ENCODE peak calls at places on chromosomes 5 and 9, in ten cellular contexts. One of them, this sample, is unnamed.
A peak's percentile ranks its signal among the peaks of the same experiment; 100 is the strongest.

GRCh38 chr5:50745221-50745620 is 78.8 kb downstream of the PARP8 start:
- DNase-seq in GM23248: no peak
- DNase-seq in fibroblast of the aortic adventitia: no peak
- DNase-seq in ovary: no peak
- DNase-seq in adrenal gland: no peak
- DNase-seq in GM12865: no peak
- DNase-seq in tibial artery: no peak
- DNase-seq in lower leg skin: no peak
- DNase-seq in IMR-90: no peak
- DNase-seq in fibroblast of mammary gland: no peak
- DNase-seq in this sample: no peak

GRCh38 chr9:1051286-1052118 is 1.3 kb downstream of the DMRT2 start:
- DNase-seq in GM23248: peak; percentile 50
- DNase-seq in fibroblast of the aortic adventitia: no peak
- DNase-seq in ovary: no peak
- DNase-seq in adrenal gland: no peak
- DNase-seq in GM12865: peak; percentile 56
- DNase-seq in tibial artery: no peak
- DNase-seq in lower leg skin: no peak
- DNase-seq in IMR-90: no peak
- DNase-seq in fibroblast of mammary gland: peak; percentile 18
- DNase-seq in this sample: no peak

GRCh38 chr5:78649816-78650561 is 1.4 kb upstream of the LHFPL2 start:
- DNase-seq in GM23248: peak; percentile 73
- DNase-seq in fibroblast of the aortic adventitia: peak; percentile 70
- DNase-seq in ovary: no peak
- DNase-seq in adrenal gland: no peak
- DNase-seq in GM12865: no peak
- DNase-seq in tibial artery: no peak
- DNase-seq in lower leg skin: no peak
- DNase-seq in IMR-90: peak; percentile 84
- DNase-seq in fibroblast of mammary gland: peak; percentile 70
- DNase-seq in this sample: no peak

GRCh38 chr5:45411971-45412612 is 284.1 kb downstream of the HCN1 start:
- DNase-seq in GM23248: no peak
- DNase-seq in fibroblast of the aortic adventitia: no peak
- DNase-seq in ovary: no peak
- DNase-seq in adrenal gland: no peak
- DNase-seq in GM12865: no peak
- DNase-seq in tibial artery: no peak
- DNase-seq in lower leg skin: no peak
- DNase-seq in IMR-90: peak; percentile 22
- DNase-seq in fibroblast of mammary gland: peak; percentile 19
- DNase-seq in this sample: no peak

GRCh38 chr5:132057498-132058255 is 2.8 kb upstream of the IL3 start:
- DNase-seq in GM23248: no peak
- DNase-seq in fibroblast of the aortic adventitia: no peak
- DNase-seq in ovary: no peak
- DNase-seq in adrenal gland: peak; percentile 4
- DNase-seq in GM12865: no peak
- DNase-seq in tibial artery: no peak
- DNase-seq in lower leg skin: no peak
- DNase-seq in IMR-90: no peak
- DNase-seq in fibroblast of mammary gland: no peak
- DNase-seq in this sample: no peak

GRCh38 chr9:21995652-21996275 is 1.2 kb downstream of the CDKN2B-AS1 start:
- DNase-seq in GM23248: peak; percentile 84
- DNase-seq in fibroblast of the aortic adventitia: no peak
- DNase-seq in ovary: peak; percentile 49
- DNase-seq in adrenal gland: peak; percentile 62
- DNase-seq in GM12865: peak; percentile 51
- DNase-seq in tibial artery: no peak
- DNase-seq in lower leg skin: peak; percentile 19
- DNase-seq in IMR-90: peak; percentile 55
- DNase-seq in fibroblast of mammary gland: peak; percentile 52
- DNase-seq in this sample: no peak

GRCh38 chr9:107138261-107138992 is 144.7 kb upstream of the RAD23B start:
- DNase-seq in GM23248: peak; percentile 32
- DNase-seq in fibroblast of the aortic adventitia: peak; percentile 50
- DNase-seq in ovary: no peak
- DNase-seq in adrenal gland: no peak
- DNase-seq in GM12865: no peak
- DNase-seq in tibial artery: no peak
- DNase-seq in lower leg skin: no peak
- DNase-seq in IMR-90: no peak
- DNase-seq in fibroblast of mammary gland: peak; percentile 31
- DNase-seq in this sample: no peak

GRCh38 chr9:86546712-86547111 is 192.5 kb upstream of the TUT7 start:
- DNase-seq in GM23248: no peak
- DNase-seq in fibroblast of the aortic adventitia: no peak
- DNase-seq in ovary: no peak
- DNase-seq in adrenal gland: no peak
- DNase-seq in GM12865: no peak
- DNase-seq in tibial artery: no peak
- DNase-seq in lower leg skin: no peak
- DNase-seq in IMR-90: no peak
- DNase-seq in fibroblast of mammary gland: no peak
- DNase-seq in this sample: no peak

GRCh38 chr9:95419444-95419843 is 97.3 kb downstream of the PTCH1 start:
- DNase-seq in GM23248: no peak
- DNase-seq in fibroblast of the aortic adventitia: no peak
- DNase-seq in ovary: no peak
- DNase-seq in adrenal gland: no peak
- DNase-seq in GM12865: no peak
- DNase-seq in tibial artery: no peak
- DNase-seq in lower leg skin: no peak
- DNase-seq in IMR-90: no peak
- DNase-seq in fibroblast of mammary gland: no peak
- DNase-seq in this sample: no peak

GRCh38 chr5:139468421-139468931 is 2.3 kb upstream of the SMIM33 start:
- DNase-seq in GM23248: peak; percentile 27
- DNase-seq in fibroblast of the aortic adventitia: no peak
- DNase-seq in ovary: no peak
- DNase-seq in adrenal gland: no peak
- DNase-seq in GM12865: no peak
- DNase-seq in tibial artery: no peak
- DNase-seq in lower leg skin: no peak
- DNase-seq in IMR-90: no peak
- DNase-seq in fibroblast of mammary gland: peak; percentile 40
- DNase-seq in this sample: no peak

GRCh38 chr5:19891658-19892057 is 96.3 kb downstream of the CDH18 start:
- DNase-seq in GM23248: peak; percentile 60
- DNase-seq in fibroblast of the aortic adventitia: peak; percentile 64
- DNase-seq in ovary: no peak
- DNase-seq in adrenal gland: no peak
- DNase-seq in GM12865: no peak
- DNase-seq in tibial artery: no peak
- DNase-seq in lower leg skin: no peak
- DNase-seq in IMR-90: peak; percentile 72
- DNase-seq in fibroblast of mammary gland: peak; percentile 19
- DNase-seq in this sample: no peak

DNA sequence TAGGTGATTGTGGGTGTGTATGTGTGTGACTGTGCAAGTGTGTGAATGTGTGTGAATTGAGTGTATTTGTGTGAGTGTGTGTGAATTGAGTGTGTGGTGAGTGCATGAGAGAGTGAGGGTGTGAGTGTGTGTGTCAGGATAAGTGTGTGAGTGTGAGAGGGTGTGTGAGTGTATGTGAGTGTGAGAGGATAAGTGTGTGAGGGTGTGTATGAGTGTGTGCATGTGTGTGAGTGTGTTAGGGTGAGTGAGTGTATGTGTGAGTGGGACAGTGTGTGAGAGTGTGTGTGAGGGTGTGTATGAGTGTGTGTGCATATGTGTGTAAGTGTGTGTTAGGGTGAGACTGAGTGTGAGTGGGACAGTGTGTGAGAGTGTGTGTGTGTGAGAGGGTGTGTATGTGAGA is 21.7 kb downstream of the GPRIN1 start:
- DNase-seq in GM23248: no peak
- DNase-seq in fibroblast of the aortic adventitia: no peak
- DNase-seq in ovary: no peak
- DNase-seq in adrenal gland: no peak
- DNase-seq in GM12865: no peak
- DNase-seq in tibial artery: no peak
- DNase-seq in lower leg skin: no peak
- DNase-seq in IMR-90: no peak
- DNase-seq in fibroblast of mammary gland: no peak
- DNase-seq in this sample: no peak
- H3K4me3 ChIP-seq in GM23248: no peak overlapping the region
- H3K4me3 ChIP-seq in fibroblast of the aortic adventitia: no peak overlapping the region
- H3K4me3 ChIP-seq in ovary: no peak overlapping the region
- H3K4me3 ChIP-seq in adrenal gland: no peak overlapping the region
- H3K4me3 ChIP-seq in GM12865: no peak overlapping the region
- H3K4me3 ChIP-seq in tibial artery: no peak overlapping the region
- H3K4me3 ChIP-seq in lower leg skin: no peak overlapping the region
- H3K4me3 ChIP-seq in IMR-90: no peak overlapping the region
- H3K4me3 ChIP-seq in fibroblast of mammary gland: no peak overlapping the region
- H3K4me3 ChIP-seq in this sample: no peak overlapping the region

DNA sequence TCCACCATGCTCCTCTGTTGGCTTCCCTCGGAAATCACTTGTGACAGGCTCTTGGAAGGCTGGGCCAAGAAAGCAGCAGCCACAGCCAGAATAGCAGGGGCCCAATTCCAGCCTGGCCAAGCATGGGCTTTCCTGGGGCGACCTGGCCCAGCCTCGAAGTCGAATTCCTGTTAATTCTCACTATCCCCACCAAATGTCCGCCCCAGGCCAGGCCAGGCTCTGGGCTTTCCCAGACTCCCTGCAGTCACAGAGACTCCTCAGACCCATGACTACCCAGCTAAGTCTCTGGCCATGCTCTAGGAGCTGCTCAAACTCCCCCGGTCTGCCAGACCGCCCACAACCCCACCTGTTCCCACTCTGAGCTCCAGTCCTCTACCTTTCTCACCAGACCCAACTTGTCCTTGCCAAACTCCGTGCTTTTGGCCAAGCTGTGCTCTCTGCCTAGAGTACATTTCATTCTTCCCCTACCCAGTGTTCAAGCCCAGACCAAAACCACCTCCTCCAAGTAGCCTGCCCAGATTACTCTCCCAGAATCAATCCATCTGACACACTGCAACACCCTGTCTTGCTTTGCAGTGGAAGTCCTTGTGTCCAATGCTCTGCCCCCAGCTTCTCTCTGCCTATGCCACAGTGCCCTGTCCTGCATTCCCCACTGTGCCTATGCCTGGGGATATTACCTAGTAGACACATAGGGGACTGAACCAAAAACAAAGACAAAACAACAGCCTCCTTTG is 26.2 kb downstream of the SHB start:
- DNase-seq in GM23248: no peak
- DNase-seq in fibroblast of the aortic adventitia: no peak
- DNase-seq in ovary: no peak
- DNase-seq in adrenal gland: no peak
- DNase-seq in GM12865: no peak
- DNase-seq in tibial artery: no peak
- DNase-seq in lower leg skin: no peak
- DNase-seq in IMR-90: no peak
- DNase-seq in fibroblast of mammary gland: no peak
- DNase-seq in this sample: no peak
- H3K4me3 ChIP-seq in GM23248: no peak overlapping the region
- H3K4me3 ChIP-seq in fibroblast of the aortic adventitia: no peak overlapping the region
- H3K4me3 ChIP-seq in ovary: no peak overlapping the region
- H3K4me3 ChIP-seq in adrenal gland: no peak overlapping the region
- H3K4me3 ChIP-seq in GM12865: no peak overlapping the region
- H3K4me3 ChIP-seq in tibial artery: no peak overlapping the region
- H3K4me3 ChIP-seq in lower leg skin: no peak overlapping the region
- H3K4me3 ChIP-seq in IMR-90: no peak overlapping the region
- H3K4me3 ChIP-seq in fibroblast of mammary gland: no peak overlapping the region
- H3K4me3 ChIP-seq in this sample: no peak overlapping the region

GRCh38 chr5:56429110-56429561 is 196.0 kb upstream of the ANKRD55 start:
- DNase-seq in GM23248: no peak
- DNase-seq in fibroblast of the aortic adventitia: no peak
- DNase-seq in ovary: no peak
- DNase-seq in adrenal gland: peak; percentile 16
- DNase-seq in GM12865: no peak
- DNase-seq in tibial artery: no peak
- DNase-seq in lower leg skin: no peak
- DNase-seq in IMR-90: no peak
- DNase-seq in fibroblast of mammary gland: peak; percentile 34
- DNase-seq in this sample: no peak
- H3K4me3 ChIP-seq in GM23248: no peak overlapping the region
- H3K4me3 ChIP-seq in fibroblast of the aortic adventitia: no peak overlapping the region
- H3K4me3 ChIP-seq in ovary: no peak overlapping the region
- H3K4me3 ChIP-seq in adrenal gland: no peak overlapping the region
- H3K4me3 ChIP-seq in GM12865: no peak overlapping the region
- H3K4me3 ChIP-seq in tibial artery: no peak overlapping the region
- H3K4me3 ChIP-seq in lower leg skin: no peak overlapping the region
- H3K4me3 ChIP-seq in IMR-90: no peak overlapping the region
- H3K4me3 ChIP-seq in fibroblast of mammary gland: no peak overlapping the region
- H3K4me3 ChIP-seq in this sample: no peak overlapping the region

GRCh38 chr5:157593036-157593435 is 17.5 kb upstream of the ADAM19 start:
- DNase-seq in GM23248: no peak
- DNase-seq in fibroblast of the aortic adventitia: no peak
- DNase-seq in ovary: no peak
- DNase-seq in adrenal gland: no peak
- DNase-seq in GM12865: no peak
- DNase-seq in tibial artery: no peak
- DNase-seq in lower leg skin: no peak
- DNase-seq in IMR-90: no peak
- DNase-seq in fibroblast of mammary gland: no peak
- DNase-seq in this sample: no peak
- H3K4me3 ChIP-seq in GM23248: no peak overlapping the region
- H3K4me3 ChIP-seq in fibroblast of the aortic adventitia: no peak overlapping the region
- H3K4me3 ChIP-seq in ovary: no peak overlapping the region
- H3K4me3 ChIP-seq in adrenal gland: no peak overlapping the region
- H3K4me3 ChIP-seq in GM12865: no peak overlapping the region
- H3K4me3 ChIP-seq in tibial artery: no peak overlapping the region
- H3K4me3 ChIP-seq in lower leg skin: no peak overlapping the region
- H3K4me3 ChIP-seq in IMR-90: no peak overlapping the region
- H3K4me3 ChIP-seq in fibroblast of mammary gland: no peak overlapping the region
- H3K4me3 ChIP-seq in this sample: no peak overlapping the region

GRCh38 chr5:61658592-61659008 is 326.5 kb downstream of the ZSWIM6 start:
- DNase-seq in GM23248: peak; percentile 77
- DNase-seq in fibroblast of the aortic adventitia: peak; percentile 81
- DNase-seq in ovary: peak; percentile 81
- DNase-seq in adrenal gland: peak; percentile 85
- DNase-seq in GM12865: peak; percentile 71
- DNase-seq in tibial artery: peak; percentile 73
- DNase-seq in lower leg skin: peak; percentile 72
- DNase-seq in IMR-90: peak; percentile 65
- DNase-seq in fibroblast of mammary gland: peak; percentile 76
- DNase-seq in this sample: no peak
- H3K4me3 ChIP-seq in GM23248: no peak overlapping the region
- H3K4me3 ChIP-seq in fibroblast of the aortic adventitia: no peak overlapping the region
- H3K4me3 ChIP-seq in ovary: no peak overlapping the region
- H3K4me3 ChIP-seq in adrenal gland: no peak overlapping the region
- H3K4me3 ChIP-seq in GM12865: no peak overlapping the region
- H3K4me3 ChIP-seq in tibial artery: no peak overlapping the region
- H3K4me3 ChIP-seq in lower leg skin: no peak overlapping the region
- H3K4me3 ChIP-seq in IMR-90: no peak overlapping the region
- H3K4me3 ChIP-seq in fibroblast of mammary gland: no peak overlapping the region
- H3K4me3 ChIP-seq in this sample: no peak overlapping the region

GRCh38 chr5:148385094-148385493 is 1.3 kb downstream of the FBXO38 start:
- DNase-seq in GM23248: no peak
- DNase-seq in fibroblast of the aortic adventitia: no peak
- DNase-seq in ovary: no peak
- DNase-seq in adrenal gland: no peak
- DNase-seq in GM12865: no peak
- DNase-seq in tibial artery: no peak
- DNase-seq in lower leg skin: no peak
- DNase-seq in IMR-90: no peak
- DNase-seq in fibroblast of mammary gland: no peak
- DNase-seq in this sample: no peak
- H3K4me3 ChIP-seq in GM23248: peak overlapping the region; percentile 93
- H3K4me3 ChIP-seq in fibroblast of the aortic adventitia: peak overlapping the region; percentile 87
- H3K4me3 ChIP-seq in ovary: no peak overlapping the region
- H3K4me3 ChIP-seq in adrenal gland: no peak overlapping the region
- H3K4me3 ChIP-seq in GM12865: peak overlapping the region; percentile 91
- H3K4me3 ChIP-seq in tibial artery: no peak overlapping the region
- H3K4me3 ChIP-seq in lower leg skin: no peak overlapping the region
- H3K4me3 ChIP-seq in IMR-90: no peak overlapping the region
- H3K4me3 ChIP-seq in fibroblast of mammary gland: peak overlapping the region; percentile 94
- H3K4me3 ChIP-seq in this sample: peak overlapping the region; percentile 71

GRCh38 chr5:142981886-142982820 is 212.0 kb downstream of the ARHGAP26 start:
- DNase-seq in GM23248: peak; percentile 84
- DNase-seq in fibroblast of the aortic adventitia: peak; percentile 89
- DNase-seq in ovary: peak; percentile 69
- DNase-seq in adrenal gland: peak; percentile 62
- DNase-seq in GM12865: no peak
- DNase-seq in tibial artery: peak; percentile 67
- DNase-seq in lower leg skin: no peak
- DNase-seq in IMR-90: peak; percentile 92
- DNase-seq in fibroblast of mammary gland: peak; percentile 77
- DNase-seq in this sample: no peak
- H3K4me3 ChIP-seq in GM23248: peak overlapping the region; percentile 43
- H3K4me3 ChIP-seq in fibroblast of the aortic adventitia: peak overlapping the region; percentile 5
- H3K4me3 ChIP-seq in ovary: no peak overlapping the region
- H3K4me3 ChIP-seq in adrenal gland: no peak overlapping the region
- H3K4me3 ChIP-seq in GM12865: no peak overlapping the region
- H3K4me3 ChIP-seq in tibial artery: no peak overlapping the region
- H3K4me3 ChIP-seq in lower leg skin: no peak overlapping the region
- H3K4me3 ChIP-seq in IMR-90: no peak overlapping the region
- H3K4me3 ChIP-seq in fibroblast of mammary gland: no peak overlapping the region
- H3K4me3 ChIP-seq in this sample: no peak overlapping the region

This sample was measured in vagina.